ENCODE peak calls at places on chromosome 9, in four cellular contexts. E is adipocyte, Z is small intestine, A is AG04450. O is an unnamed sample.

GRCh38 chr9:137227057-137227852 is at the start of gene RNF224:
- DNase-seq in E (peak), Z (peak), A (peak), O (peak)

GRCh38 chr9:113616116-113616515 is 152.6 kb downstream of the RGS3 start:
- DNase-seq in E (peak), Z (no peak), A (no peak), O (no peak)

GRCh38 chr9:132670359-132670815 is at the start of gene GTF3C4:
- DNase-seq in E (peak), Z (peak), A (peak), O (peak)

GRCh38 chr9:133141833-133142594 is 21.0 kb upstream of the RALGDS start:
- DNase-seq in E (no peak), Z (peak), A (no peak), O (no peak)

GRCh38 chr9:70412678-70413426 is 1.6 kb downstream of the KLF9 start:
- DNase-seq in E (peak), Z (peak), A (no peak), O (peak)

GRCh38 chr9:25094518-25094917 is 548.8 kb upstream of the IZUMO3 start:
- DNase-seq in E (no peak), Z (no peak), A (no peak), O (no peak)

GRCh38 chr9:106218427-106218826 is 524.1 kb downstream of the TMEM38B start:
- DNase-seq in E (no peak), Z (no peak), A (no peak), O (no peak)

GRCh38 chr9:137156567-137157375 is 13.1 kb downstream of the LRRC26 start:
- DNase-seq in E (peak), Z (peak), A (no peak), O (no peak)

GRCh38 chr9:13282998-13283397 is 3.5 kb upstream of the MPDZ start:
- DNase-seq in E (peak), Z (no peak), A (no peak), O (no peak)

GRCh38 chr9:84829997-84830696 is 160.6 kb downstream of the NTRK2 start:
- DNase-seq in E (no peak), Z (no peak), A (no peak), O (no peak)

GRCh38 chr9:111148994-111149759 is 110.9 kb upstream of the LPAR1 start:
- DNase-seq in E (peak), Z (peak), A (no peak), O (no peak)

GRCh38 chr9:110640736-110641135 is 27.9 kb upstream of the MUSK start:
- DNase-seq in E (no peak), Z (no peak), A (no peak), O (no peak)

GRCh38 chr9:98602839-98603238 is 105.9 kb downstream of the GABBR2 start:
- DNase-seq in E (no peak), Z (no peak), A (no peak), O (no peak)

GRCh38 chr9:99221266-99221622 is 498 bp downstream of the ALG2 start:
- DNase-seq in E (no peak), Z (peak), A (no peak), O (no peak)

GRCh38 chr9:17349816-17350215 is 215.0 kb downstream of the CNTLN start:
- DNase-seq in E (peak), Z (no peak), A (peak), O (no peak)

GRCh38 chr9:3179716-3180115 is 335.8 kb upstream of the PUM3 start:
- DNase-seq in E (no peak), Z (no peak), A (no peak), O (no peak)

GRCh38 chr9:130139251-130139650 is 33.0 kb upstream of the NCS1 start:
- DNase-seq in E (no peak), Z (no peak), A (no peak), O (no peak)

GRCh38 chr9:16509946-16510504 is 360.4 kb downstream of the BNC2 start:
- DNase-seq in E (peak), Z (no peak), A (no peak), O (no peak)

GRCh38 chr9:87309236-87309635 is 188.4 kb upstream of the DAPK1 start:
- DNase-seq in E (no peak), Z (no peak), A (no peak), O (no peak)

GRCh38 chr9:131676431-131676972 is 63.4 kb downstream of the RAPGEF1 start:
- DNase-seq in E (peak), Z (no peak), A (no peak), O (no peak)

GRCh38 chr9:136312436-136312835 is 8.5 kb upstream of the CCDC187 start:
- DNase-seq in E (peak), Z (peak), A (no peak), O (no peak)

GRCh38 chr9:125509476-125509875 is 197.5 kb downstream of the MAPKAP1 start:
- DNase-seq in E (peak), Z (no peak), A (peak), O (no peak)

GRCh38 chr9:137236238-137236935 is 4.7 kb upstream of the TUBB4B start:
- DNase-seq in E (peak), Z (peak), A (peak), O (peak)

GRCh38 chr9:19085295-19085694 is 17.4 kb downstream of the HAUS6 start:
- DNase-seq in E (peak), Z (peak), A (no peak), O (no peak)

GRCh38 chr9:105994970-105995369 is 300.6 kb downstream of the TMEM38B start:
- DNase-seq in E (no peak), Z (no peak), A (no peak), O (no peak)

GRCh38 chr9:124017929-124018730 is 6.6 kb downstream of the LHX2 start:
- DNase-seq in E (no peak), Z (no peak), A (no peak), O (no peak)

GRCh38 chr9:126722922-126723806 is 81.7 kb upstream of the ZBTB43 start:
- DNase-seq in E (peak), Z (peak), A (no peak), O (no peak)

GRCh38 chr9:133604214-133604613 is 5.0 kb downstream of the FAM163B start:
- DNase-seq in E (no peak), Z (no peak), A (no peak), O (no peak)

GRCh38 chr9:76756273-76756650 is 8.0 kb upstream of the PCA3 start:
- DNase-seq in E (peak), Z (peak), A (no peak), O (no peak)

GRCh38 chr9:4237748-4238511 is 61.9 kb downstream of the GLIS3 start:
- DNase-seq in E (no peak), Z (no peak), A (no peak), O (no peak)

GRCh38 chr9:85741112-85741874 is 461 bp downstream of the AGTPBP1 start:
- DNase-seq in E (peak), Z (no peak), A (no peak), O (peak)

GRCh38 chr9:93253633-93254032 is 69.7 kb downstream of the WNK2 start:
- DNase-seq in E (no peak), Z (no peak), A (no peak), O (no peak)

GRCh38 chr9:93354451-93354850 is 97.0 kb upstream of the FAM120A start:
- DNase-seq in E (no peak), Z (no peak), A (no peak), O (no peak)

GRCh38 chr9:131670247-131670681 is 69.6 kb downstream of the RAPGEF1 start:
- DNase-seq in E (no peak), Z (peak), A (no peak), O (no peak)

GRCh38 chr9:69391946-69392345 is 66.9 kb downstream of the ENTREP1 start:
- DNase-seq in E (no peak), Z (no peak), A (no peak), O (no peak)
- H3K4me3 ChIP-seq in E (no peak), Z (no peak), A (no peak), O (no peak)

GRCh38 chr9:115627511-115627910 is 509.6 kb upstream of the TNC start:
- DNase-seq in E (no peak), Z (no peak), A (no peak), O (no peak)
- H3K4me3 ChIP-seq in E (no peak), Z (no peak), A (no peak), O (no peak)

GRCh38 chr9:134932171-134932570 is 14.5 kb upstream of the FCN1 start:
- DNase-seq in E (no peak), Z (no peak), A (no peak), O (no peak)
- H3K4me3 ChIP-seq in E (no peak), Z (no peak), A (no peak), O (no peak)

DNA sequence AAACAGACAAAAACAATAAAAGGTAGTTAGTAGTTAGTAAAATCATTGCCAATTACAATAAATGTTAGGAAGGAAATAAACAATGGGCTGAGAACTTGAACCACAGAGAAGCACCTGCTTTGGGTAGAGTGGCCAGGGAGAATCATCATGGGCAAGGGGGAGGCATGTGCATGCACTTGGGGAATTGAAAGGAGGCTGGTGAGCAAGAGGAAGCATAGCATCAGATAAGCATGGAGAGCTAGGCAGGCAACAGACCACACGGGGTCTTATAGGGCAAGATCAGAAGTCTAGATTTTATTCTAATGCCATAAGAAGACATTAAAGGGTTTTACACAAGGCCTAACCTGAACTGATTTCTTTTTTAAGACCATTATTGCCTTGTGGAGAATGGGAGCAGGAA is 93.4 kb downstream of the PIP5K1B start:
- DNase-seq in E (no peak), Z (no peak), A (no peak), O (no peak)
- H3K4me3 ChIP-seq in E (no peak), Z (no peak), A (no peak), O (no peak)

GRCh38 chr9:37364751-37365360 is 57.6 kb upstream of the GRHPR start:
- DNase-seq in E (no peak), Z (peak), A (no peak), O (no peak)

GRCh38 chr9:37364136-37364535 is 58.4 kb upstream of the GRHPR start:
- DNase-seq in E (no peak), Z (no peak), A (no peak), O (no peak)

GRCh38 chr9:37362430-37362829 is 60.1 kb upstream of the GRHPR start:
- DNase-seq in E (no peak), Z (no peak), A (no peak), O (no peak)

GRCh38 chr9:37363124-37363523 is 59.4 kb upstream of the GRHPR start:
- DNase-seq in E (no peak), Z (no peak), A (no peak), O (no peak)
- H3K4me3 ChIP-seq in E (no peak), Z (no peak), A (no peak), O (no peak)

GRCh38 chr9:128383007-128383753 is 12.0 kb downstream of the URM1 start:
- DNase-seq in E (no peak), Z (no peak), A (no peak), O (no peak)
- H3K4me3 ChIP-seq in E (no peak), Z (no peak), A (no peak), O (no peak)

GRCh38 chr9:706606-707451 is 134.7 kb upstream of the DMRT1 start:
- DNase-seq in E (peak), Z (peak), A (no peak), O (peak)

GRCh38 chr9:708182-708555 is 133.3 kb upstream of the DMRT1 start:
- DNase-seq in E (peak), Z (no peak), A (no peak), O (no peak)

GRCh38 chr9:710951-711745 is 130.3 kb upstream of the DMRT1 start:
- DNase-seq in E (no peak), Z (no peak), A (no peak), O (no peak)

GRCh38 chr9:706073-706472 is 135.4 kb upstream of the DMRT1 start:
- DNase-seq in E (no peak), Z (peak), A (no peak), O (no peak)

GRCh38 chr9:708556-709432 is 132.7 kb upstream of the DMRT1 start:
- DNase-seq in E (peak), Z (no peak), A (no peak), O (no peak)
- H3K4me3 ChIP-seq in E (peak), Z (no peak), A (peak), O (no peak)

O was measured in lung.